ENCODE peak calls at places on chromosomes 11 and 22, in four cellular contexts. E is upper lobe of right lung; H is CD8-positive, alpha-beta memory T cell; Y is lung. M is an unnamed sample.

GRCh38 chr11:20894296-20894695 is 224.9 kb downstream of the NELL1 start:
- DNase-seq in E (no peak), H (no peak), Y (no peak), M (peak; percentile 69)

GRCh38 chr11:65417221-65417701 is 5.3 kb upstream of the NEAT1 start:
- DNase-seq in E (peak; percentile 83), H (no peak), Y (no peak), M (no peak)

GRCh38 chr11:119207300-119207570 is 1.1 kb downstream of the CBL start:
- DNase-seq in E (no peak), H (no peak), Y (no peak), M (no peak)

GRCh38 chr11:120332822-120333716 is 3.1 kb upstream of the ARHGEF12 start:
- DNase-seq in E (no peak), H (no peak), Y (no peak), M (no peak)

GRCh38 chr11:32034680-32035079 is 56.2 kb upstream of the RCN1 start:
- DNase-seq in E (no peak), H (no peak), Y (no peak), M (no peak)

GRCh38 chr22:31829505-31829904 is 75.7 kb downstream of the DEPDC5 start:
- DNase-seq in E (no peak), H (no peak), Y (no peak), M (no peak)

GRCh38 chr11:2827792-2828191 is 57.8 kb downstream of the CDKN1C start:
- DNase-seq in E (peak; percentile 42), H (no peak), Y (no peak), M (no peak)

GRCh38 chr11:63892233-63892632 is 24.7 kb downstream of the RCOR2 start:
- DNase-seq in E (no peak), H (no peak), Y (no peak), M (no peak)

GRCh38 chr22:36106910-36107309 is 53.6 kb downstream of the APOL3 start:
- DNase-seq in E (no peak), H (no peak), Y (no peak), M (no peak)

GRCh38 chr22:19374410-19374809 is 57.1 kb downstream of the HIRA start:
- DNase-seq in E (no peak), H (no peak), Y (no peak), M (no peak)

GRCh38 chr11:69229521-69229920 is 64.4 kb upstream of the MYEOV start:
- DNase-seq in E (no peak), H (no peak), Y (no peak), M (no peak)

GRCh38 chr11:45108070-45109064 is 38.1 kb upstream of the PRDM11 start:
- DNase-seq in E (no peak), H (no peak), Y (no peak), M (no peak)

GRCh38 chr11:90803366-90803765 is 580.5 kb upstream of the CHORDC1 start:
- DNase-seq in E (no peak), H (no peak), Y (no peak), M (no peak)

GRCh38 chr22:23070418-23071162 is at the start of gene GNAZ:
- DNase-seq in E (peak; percentile 64), H (no peak), Y (no peak), M (peak; percentile 22)

GRCh38 chr22:23282986-23283385 is 102.7 kb downstream of the BCR start:
- DNase-seq in E (no peak), H (no peak), Y (no peak), M (no peak)

GRCh38 chr11:70503201-70503877 is 105.0 kb downstream of the CTTN start:
- DNase-seq in E (peak; percentile 46), H (no peak), Y (no peak), M (no peak)

DNA sequence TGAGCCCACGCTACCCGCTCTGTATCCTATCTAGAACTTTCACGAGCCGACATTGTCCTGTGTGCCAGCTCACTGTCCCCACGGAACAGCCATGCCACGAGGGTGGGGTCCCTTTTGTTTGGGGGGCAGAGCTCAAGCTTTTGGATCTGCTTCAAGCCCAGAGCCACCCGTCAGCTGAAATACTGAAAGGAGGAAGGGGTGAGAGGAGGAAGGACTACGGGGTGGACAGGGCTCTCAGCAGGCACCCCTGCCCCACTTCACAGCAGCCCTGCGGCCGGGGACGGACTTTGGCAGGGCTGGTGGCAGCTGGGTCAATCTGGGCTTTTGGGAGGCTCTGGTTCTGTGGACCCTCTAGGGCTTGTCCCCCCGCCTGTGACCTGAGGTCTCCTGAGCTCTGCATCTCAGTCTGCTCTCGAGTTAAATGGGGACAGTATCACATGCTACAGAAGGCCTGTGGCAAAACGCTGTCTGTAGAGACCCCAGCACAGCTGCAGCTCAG is 30.0 kb upstream of the MUC5AC start:
- DNase-seq in E (no peak), H (no peak), Y (no peak), M (no peak)
- H3K27me3 ChIP-seq in E (no peaks in the 10 kb centered on the region), H (no peaks in the 10 kb centered on the region), Y (peaks cover 5% of the 10 kb centered on the region), M (no peaks in the 10 kb centered on the region)

GRCh38 chr11:55497068-55497467 is 57.2 kb upstream of the OR4C15 start:
- DNase-seq in E (no peak), H (no peak), Y (no peak), M (no peak)
- H3K9me3 ChIP-seq in E (no peaks in the 10 kb centered on the region), H (peaks cover 4% of the 10 kb centered on the region), Y (peaks cover 18% of the 10 kb centered on the region), M (no peaks in the 10 kb centered on the region)

GRCh38 chr11:13380731-13381130 is 82.3 kb downstream of the BTBD10 start:
- DNase-seq in E (no peak), H (no peak), Y (no peak), M (no peak)
- H3K36me3 ChIP-seq in E (peaks cover 88% of the 10 kb centered on the region), H (peaks cover 47% of the 10 kb centered on the region), Y (peaks cover 29% of the 10 kb centered on the region), M (no peaks in the 10 kb centered on the region)

GRCh38 chr11:113477321-113477720 is 2.1 kb upstream of the DRD2 start:
- DNase-seq in E (no peak), H (no peak), Y (no peak), M (no peak)

GRCh38 chr11:113474362-113475159 is 637 bp downstream of the DRD2 start:
- DNase-seq in E (peak; percentile 82), H (peak; percentile 12), Y (peak; percentile 78), M (peak; percentile 85)

GRCh38 chr11:113476553-113476952 is 1.4 kb upstream of the DRD2 start:
- DNase-seq in E (no peak), H (no peak), Y (no peak), M (no peak)

GRCh38 chr11:113473983-113474361 is 1.2 kb downstream of the DRD2 start:
- DNase-seq in E (no peak), H (no peak), Y (no peak), M (no peak)

DNA sequence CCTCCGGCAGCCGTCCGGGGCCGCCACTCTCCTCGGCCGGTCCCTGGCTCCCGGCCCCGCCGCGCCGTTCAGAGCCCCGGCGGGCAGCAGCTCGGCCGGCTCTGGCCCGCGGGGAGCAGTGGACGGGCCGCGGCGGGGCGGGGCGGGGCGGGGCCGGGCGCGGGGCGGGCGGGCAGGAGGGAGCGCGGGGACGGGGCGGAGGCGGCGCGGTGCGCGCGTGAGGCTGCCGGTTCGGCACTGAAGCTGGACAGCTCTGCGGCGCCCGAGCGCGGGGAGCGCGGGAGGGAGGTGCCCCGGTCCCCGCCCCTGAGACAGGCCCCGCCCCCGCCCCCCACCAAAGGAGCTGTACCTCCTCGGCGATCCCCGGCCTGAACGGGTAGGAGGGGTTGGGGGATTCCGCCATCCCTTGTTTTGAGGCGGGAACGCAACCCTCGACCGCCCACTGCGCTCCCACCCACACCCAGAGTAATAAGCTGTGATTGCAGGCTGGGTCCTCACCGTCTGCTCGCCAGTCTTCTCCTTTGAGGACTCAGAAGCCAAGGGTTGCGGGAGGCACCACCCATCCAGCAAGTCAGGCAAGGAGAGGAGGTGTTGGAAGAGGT is at the start of gene DRD2:
- DNase-seq in E (no peak), H (no peak), Y (no peak), M (no peak)
- H3K27me3 ChIP-seq in E (peaks cover 84% of the 10 kb centered on the region), H (peaks cover 15% of the 10 kb centered on the region), Y (peaks cover 29% of the 10 kb centered on the region), M (peaks cover 21% of the 10 kb centered on the region)

GRCh38 chr22:48941903-48942625 is 885.6 kb downstream of the BRD1 start:
- DNase-seq in E (peak; percentile 28), H (no peak), Y (peak; percentile 15), M (no peak)

GRCh38 chr22:48944433-48944755 is 883.3 kb downstream of the BRD1 start:
- DNase-seq in E (no peak), H (no peak), Y (peak; percentile 9), M (no peak)

GRCh38 chr22:48942698-48943566 is 884.7 kb downstream of the BRD1 start:
- DNase-seq in E (peak; percentile 57), H (no peak), Y (peak; percentile 23), M (no peak)

GRCh38 chr22:48944756-48945620 is 882.7 kb downstream of the BRD1 start:
- DNase-seq in E (peak; percentile 59), H (no peak), Y (peak; percentile 23), M (no peak)

DNA sequence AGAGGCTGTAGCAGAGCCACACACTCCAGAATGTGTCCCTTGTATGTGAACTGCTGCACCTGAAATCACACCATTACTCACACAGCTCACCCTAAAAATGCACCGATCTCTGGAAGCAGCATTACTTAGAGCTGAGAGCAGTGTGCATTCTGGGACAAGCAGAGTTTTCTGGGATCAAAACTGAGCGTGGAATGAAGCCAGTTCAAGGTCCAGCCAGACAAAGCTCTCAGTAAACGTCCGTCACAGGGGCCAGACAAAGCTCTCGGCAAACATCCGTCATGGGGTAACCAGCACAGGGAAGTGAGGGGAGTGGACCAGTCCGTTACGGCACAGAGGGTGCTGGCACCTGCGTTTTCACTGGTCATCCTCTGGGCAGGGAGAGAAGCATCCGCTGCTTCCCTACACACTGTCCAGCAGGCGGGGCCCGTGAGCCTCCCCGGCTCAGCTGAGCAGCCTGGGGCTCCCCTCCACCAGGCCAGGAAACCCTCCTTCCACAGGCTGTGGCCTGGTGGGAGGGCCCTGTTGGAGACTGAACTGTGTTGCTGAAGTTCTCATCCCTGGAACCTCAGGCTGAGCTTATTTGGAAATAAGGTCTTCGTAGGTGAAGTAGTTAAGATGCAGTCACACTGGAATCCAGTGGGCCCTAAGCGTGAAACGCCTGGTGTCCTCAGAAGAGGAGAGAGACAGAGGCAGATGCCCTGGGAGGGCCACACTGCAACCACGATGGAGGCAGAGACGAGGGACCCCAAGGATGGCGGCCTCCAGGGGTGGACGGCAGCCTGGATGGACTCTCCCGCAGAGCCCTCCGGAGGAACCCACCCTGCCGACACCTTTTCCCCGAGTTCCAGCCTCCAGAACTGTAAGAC is 883.9 kb downstream of the BRD1 start:
- DNase-seq in E (peak; percentile 60), H (no peak), Y (peak; percentile 27), M (peak; percentile 28)
- H3K9me3 ChIP-seq in E (no peaks in the 10 kb centered on the region), H (no peaks in the 10 kb centered on the region), Y (no peaks in the 10 kb centered on the region), M (no peaks in the 10 kb centered on the region)

GRCh38 chr11:112082729-112083128 is 3.8 kb downstream of the TIMM8B start:
- DNase-seq in E (no peak), H (no peak), Y (no peak), M (no peak)
- H3K36me3 ChIP-seq in E (peaks cover 77% of the 10 kb centered on the region), H (peaks cover 30% of the 10 kb centered on the region), Y (peaks cover 49% of the 10 kb centered on the region), M (peaks cover 70% of the 10 kb centered on the region)

DNA sequence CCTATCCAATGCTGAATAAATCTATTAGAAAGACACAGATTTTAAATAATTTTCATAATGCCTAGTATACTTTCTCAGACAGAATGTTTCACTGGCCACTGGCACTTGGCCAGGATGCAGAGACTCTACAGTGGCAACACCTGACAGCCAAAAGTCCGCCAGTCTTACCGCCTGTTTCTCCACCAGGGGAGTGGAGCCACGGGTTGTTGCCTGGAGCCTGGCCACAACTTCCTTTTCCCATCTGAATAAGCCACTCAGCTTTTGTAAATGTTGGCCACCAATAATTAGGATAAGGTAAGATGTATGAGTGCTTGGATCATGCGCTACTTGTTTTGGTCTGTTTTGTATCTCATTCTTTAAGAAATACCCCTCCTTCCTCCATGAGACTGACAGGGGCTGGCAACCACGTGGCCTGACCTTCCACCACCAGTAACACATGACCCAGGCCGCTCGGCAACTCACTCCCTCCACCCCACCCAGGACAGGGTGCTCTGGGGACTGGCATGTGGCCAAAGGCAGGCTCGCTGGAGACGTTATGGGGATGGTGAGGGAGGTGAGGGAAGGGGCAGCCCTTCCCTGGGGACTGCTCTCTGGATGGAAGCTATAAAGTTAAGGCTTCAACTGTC is 93.0 kb upstream of the BID start:
- DNase-seq in E (no peak), H (no peak), Y (no peak), M (no peak)
- H3K27me3 ChIP-seq in E (no peaks in the 10 kb centered on the region), H (no peaks in the 10 kb centered on the region), Y (no peaks in the 10 kb centered on the region), M (no peaks in the 10 kb centered on the region)